ENCODE peak calls at places on chromosome 10, in nine cellular contexts. D is activated T-cell treated with anti-CD3 and anti-CD28 coated beads, Interleukin-2, amount 50 U/mL, for 72 hours; V is activated CD8-positive, alpha-beta memory T cell treated with anti-CD3 and anti-CD28 coated beads for 48 hours; T is posterior cingulate gyrus; L is activated CD4-positive, alpha-beta T cell treated with anti-CD3 and anti-CD28 coated beads, Interleukin-2, amount 50 U/mL, for 4 hours; U is amniotic epithelial cell; G is T-helper 2 cell; F is psoas muscle; K is esophagus muscularis mucosa. M is an unnamed sample.

GRCh38 chr10:70052462-70053211 is at the start of gene MACROH2A2:
- DNase-seq in F (peak), U (peak), K (peak), G (no peak), D (peak), L (no peak), V (no peak), T (peak), M (peak)

GRCh38 chr10:13788701-13789447 is 202.1 kb downstream of the PRPF18 start:
- DNase-seq in T (peak), L (no peak), D (no peak), K (no peak), V (no peak), F (peak), G (no peak), U (peak), M (no peak)

GRCh38 chr10:24237801-24238390 is 29.0 kb downstream of the KIAA1217 start:
- DNase-seq in U (no peak), V (no peak), D (no peak), K (no peak), T (no peak), G (no peak), L (no peak), F (no peak), M (no peak)

GRCh38 chr10:79981673-79982485 is 33.0 kb upstream of the SFTPD start:
- DNase-seq in K (no peak), V (no peak), G (no peak), F (peak), D (peak), T (peak), L (no peak), U (peak), M (peak)

GRCh38 chr10:101767600-101767945 is 8.3 kb downstream of the FGF8 start:
- DNase-seq in T (no peak), D (no peak), G (no peak), K (no peak), F (no peak), U (no peak), L (no peak), V (no peak), M (no peak)

GRCh38 chr10:119233123-119233820 is 25.9 kb downstream of the GRK5 start:
- DNase-seq in F (no peak), V (no peak), K (no peak), L (no peak), G (no peak), D (peak), U (no peak), T (no peak), M (no peak)

GRCh38 chr10:44047361-44047760 is 337.5 kb downstream of the CXCL12 start:
- DNase-seq in T (no peak), G (no peak), U (no peak), L (no peak), K (no peak), D (no peak), F (no peak), V (no peak), M (no peak)

GRCh38 chr10:77637474-77637985 is at the start of gene KCNMA1:
- DNase-seq in V (no peak), G (no peak), K (no peak), T (peak), L (no peak), U (no peak), F (peak), D (peak), M (peak)

GRCh38 chr10:77038412-77038806 is 599.2 kb downstream of the KCNMA1 start:
- DNase-seq in K (no peak), V (no peak), G (no peak), T (no peak), U (no peak), F (no peak), D (no peak), L (no peak), M (no peak)

GRCh38 chr10:12605580-12606405 is 256.4 kb downstream of the CAMK1D start:
- DNase-seq in K (peak), V (peak), F (peak), U (no peak), D (peak), L (peak), G (no peak), T (peak), M (peak)

GRCh38 chr10:104127411-104127810 is 5.4 kb downstream of the SFR1 start:
- DNase-seq in F (no peak), G (no peak), V (no peak), U (no peak), T (peak), D (peak), L (no peak), K (no peak), M (no peak)

GRCh38 chr10:92377962-92378361 is 87.0 kb downstream of the MARCHF5 start:
- DNase-seq in V (no peak), D (no peak), G (no peak), F (no peak), T (no peak), L (no peak), K (no peak), U (no peak), M (no peak)

GRCh38 chr10:99844433-99844955 is 62.1 kb downstream of the ABCC2 start:
- DNase-seq in T (no peak), D (no peak), V (no peak), G (no peak), L (no peak), K (no peak), F (no peak), U (no peak), M (no peak)

GRCh38 chr10:99276848-99277486 is 41.3 kb upstream of the HPSE2 start:
- DNase-seq in U (no peak), F (no peak), D (no peak), T (no peak), L (no peak), G (no peak), K (no peak), V (no peak), M (peak)

GRCh38 chr10:98309366-98310355 is 41.7 kb upstream of the LOXL4 start:
- DNase-seq in U (peak), F (peak), G (no peak), L (no peak), T (peak), V (no peak), D (peak), K (no peak), M (peak)

GRCh38 chr10:44619975-44620374 is 235.1 kb upstream of the CXCL12 start:
- DNase-seq in D (no peak), T (no peak), L (no peak), F (no peak), U (no peak), G (no peak), V (no peak), K (no peak), M (peak)

GRCh38 chr10:25875555-25876165 is 58.4 kb upstream of the MYO3A start:
- DNase-seq in F (peak), L (peak), G (peak), T (peak), D (peak), U (peak), V (peak), K (no peak), M (peak)

GRCh38 chr10:84333864-84334451 is 5.6 kb downstream of the CCSER2 start:
- DNase-seq in U (peak), L (peak), V (peak), T (no peak), K (no peak), D (peak), G (peak), F (no peak), M (no peak)

GRCh38 chr10:89954787-89955566 is 253.6 kb downstream of the KIF20B start:
- DNase-seq in D (peak), G (no peak), V (no peak), K (no peak), T (no peak), L (no peak), U (peak), F (no peak), M (peak)

GRCh38 chr10:120813085-120813484 is 38.1 kb upstream of the WDR11 start:
- DNase-seq in T (no peak), L (no peak), F (no peak), V (no peak), K (no peak), G (no peak), U (no peak), D (no peak), M (no peak)

GRCh38 chr10:102408728-102409603 is 9.6 kb downstream of the PSD start:
- DNase-seq in K (no peak), V (no peak), T (peak), L (peak), G (peak), F (no peak), U (peak), D (peak), M (no peak)

GRCh38 chr10:112307631-112308502 is 24.7 kb downstream of the TECTB start:
- DNase-seq in F (peak), U (peak), G (no peak), T (peak), K (no peak), D (peak), V (peak), L (no peak), M (peak)

GRCh38 chr10:987635-987905 is 664 bp upstream of the GTPBP4 start:
- DNase-seq in U (no peak), K (no peak), G (no peak), V (no peak), F (no peak), D (no peak), L (no peak), T (no peak), M (peak)

GRCh38 chr10:123408660-123409059 is 254.5 kb downstream of the BUB3 start:
- DNase-seq in V (no peak), K (no peak), F (no peak), D (no peak), G (no peak), T (no peak), L (no peak), U (no peak), M (peak)

M was measured in PC-3.